ENCODE peak calls at places on chromosome 14, in five cellular contexts. One of them, this sample, is unnamed. For H3K4me1, the result is how much of the 10 kb centered on the place peaks cover.

GRCh38 chr14:100025111-100025510 is 40.1 kb upstream of the EVL start:
- DNase-seq in ovary: no peak
- DNase-seq in A549: peak
- DNase-seq in SK-N-SH: peak
- DNase-seq in tibial nerve: no peak
- DNase-seq in this sample: no peak

GRCh38 chr14:29521526-29522137 is 406.0 kb downstream of the PRKD1 start:
- DNase-seq in ovary: no peak
- DNase-seq in tibial nerve: no peak
- DNase-seq in SK-N-SH: no peak
- DNase-seq in A549: no peak
- DNase-seq in this sample: no peak

GRCh38 chr14:67457782-67458181 is 30.7 kb downstream of the TMEM229B start:
- DNase-seq in SK-N-SH: no peak
- DNase-seq in A549: no peak
- DNase-seq in tibial nerve: no peak
- DNase-seq in ovary: no peak
- DNase-seq in this sample: no peak

GRCh38 chr14:32724864-32725550 is 213.7 kb upstream of the NPAS3 start:
- DNase-seq in SK-N-SH: no peak
- DNase-seq in A549: no peak
- DNase-seq in ovary: no peak
- DNase-seq in tibial nerve: no peak
- DNase-seq in this sample: no peak

GRCh38 chr14:105527381-105528196 is 1.2 kb downstream of the TMEM121 start:
- DNase-seq in tibial nerve: no peak
- DNase-seq in A549: no peak
- DNase-seq in ovary: no peak
- DNase-seq in SK-N-SH: no peak
- DNase-seq in this sample: no peak

GRCh38 chr14:100076133-100076532 is 10.9 kb downstream of the EVL start:
- DNase-seq in SK-N-SH: no peak
- DNase-seq in ovary: no peak
- DNase-seq in A549: peak
- DNase-seq in tibial nerve: no peak
- DNase-seq in this sample: no peak

GRCh38 chr14:36450550-36450949 is 69.5 kb downstream of the NKX2-1 start:
- DNase-seq in tibial nerve: no peak
- DNase-seq in SK-N-SH: no peak
- DNase-seq in ovary: no peak
- DNase-seq in A549: no peak
- DNase-seq in this sample: no peak

GRCh38 chr14:99968156-99968920 is 96.9 kb upstream of the EVL start:
- DNase-seq in A549: no peak
- DNase-seq in SK-N-SH: no peak
- DNase-seq in ovary: no peak
- DNase-seq in tibial nerve: no peak
- DNase-seq in this sample: no peak

GRCh38 chr14:103881927-103882281 is 34.5 kb upstream of the PPP1R13B start:
- DNase-seq in tibial nerve: no peak
- DNase-seq in ovary: no peak
- DNase-seq in SK-N-SH: no peak
- DNase-seq in A549: no peak
- DNase-seq in this sample: no peak

GRCh38 chr14:101294136-101294535 is 267.2 kb upstream of the DIO3 start:
- DNase-seq in SK-N-SH: no peak
- DNase-seq in ovary: no peak
- DNase-seq in A549: no peak
- DNase-seq in tibial nerve: no peak
- DNase-seq in this sample: no peak

GRCh38 chr14:52348796-52349195 is 34.7 kb downstream of the PTGER2 start:
- DNase-seq in SK-N-SH: no peak
- DNase-seq in A549: no peak
- DNase-seq in tibial nerve: no peak
- DNase-seq in ovary: no peak
- DNase-seq in this sample: no peak

GRCh38 chr14:100289916-100290606 is 16.2 kb downstream of the SLC25A29 start:
- DNase-seq in ovary: no peak
- DNase-seq in tibial nerve: no peak
- DNase-seq in SK-N-SH: peak
- DNase-seq in A549: no peak
- DNase-seq in this sample: peak

GRCh38 chr14:99754141-99755067 is 38.8 kb upstream of the EML1 start:
- DNase-seq in SK-N-SH: no peak
- DNase-seq in ovary: no peak
- DNase-seq in tibial nerve: no peak
- DNase-seq in A549: no peak
- DNase-seq in this sample: no peak

GRCh38 chr14:55071870-55072640 is 20.6 kb downstream of the MAPK1IP1L start:
- DNase-seq in tibial nerve: no peak
- DNase-seq in A549: no peak
- DNase-seq in SK-N-SH: no peak
- DNase-seq in ovary: peak
- DNase-seq in this sample: no peak

GRCh38 chr14:68379510-68380303 is 413.2 kb downstream of the ZFP36L1 start:
- DNase-seq in ovary: no peak
- DNase-seq in tibial nerve: no peak
- DNase-seq in SK-N-SH: no peak
- DNase-seq in A549: no peak
- DNase-seq in this sample: no peak

GRCh38 chr14:68563256-68564131 is 229.4 kb downstream of the ZFP36L1 start:
- DNase-seq in tibial nerve: no peak
- DNase-seq in A549: no peak
- DNase-seq in SK-N-SH: no peak
- DNase-seq in ovary: peak
- DNase-seq in this sample: no peak

GRCh38 chr14:99242816-99243795 is 28.9 kb downstream of the BCL11B start:
- DNase-seq in A549: no peak
- DNase-seq in SK-N-SH: no peak
- DNase-seq in tibial nerve: no peak
- DNase-seq in ovary: no peak
- DNase-seq in this sample: no peak

GRCh38 chr14:61564623-61565091 is 130.7 kb upstream of the HIF1A start:
- DNase-seq in tibial nerve: no peak
- DNase-seq in ovary: no peak
- DNase-seq in SK-N-SH: no peak
- DNase-seq in A549: peak
- DNase-seq in this sample: no peak

GRCh38 chr14:44372807-44373497 is 134.1 kb downstream of the FSCB start:
- DNase-seq in A549: no peak
- DNase-seq in ovary: no peak
- DNase-seq in SK-N-SH: no peak
- DNase-seq in tibial nerve: no peak
- DNase-seq in this sample: no peak

GRCh38 chr14:35909675-35910074 is 83.5 kb downstream of the BRMS1L start:
- DNase-seq in tibial nerve: no peak
- DNase-seq in A549: no peak
- DNase-seq in SK-N-SH: no peak
- DNase-seq in ovary: no peak
- DNase-seq in this sample: no peak

GRCh38 chr14:103085106-103086091 is 1.4 kb downstream of the LBHD2 start:
- DNase-seq in ovary: no peak
- DNase-seq in tibial nerve: no peak
- DNase-seq in SK-N-SH: peak
- DNase-seq in A549: no peak
- DNase-seq in this sample: no peak

GRCh38 chr14:81447018-81447770 is 47.1 kb upstream of the STON2 start:
- DNase-seq in SK-N-SH: no peak
- DNase-seq in tibial nerve: no peak
- DNase-seq in ovary: no peak
- DNase-seq in A549: no peak
- DNase-seq in this sample: no peak

GRCh38 chr14:101820283-101820798 is 58.8 kb downstream of the PPP2R5C start:
- DNase-seq in SK-N-SH: no peak
- DNase-seq in tibial nerve: no peak
- DNase-seq in ovary: no peak
- DNase-seq in A549: no peak
- DNase-seq in this sample: no peak

GRCh38 chr14:88007608-88008007 is 2.7 kb downstream of the GPR65 start:
- DNase-seq in SK-N-SH: no peak
- DNase-seq in ovary: no peak
- DNase-seq in tibial nerve: no peak
- DNase-seq in A549: no peak
- DNase-seq in this sample: no peak

GRCh38 chr14:65156568-65157366 is 54.5 kb upstream of the MAX start:
- DNase-seq in tibial nerve: peak
- DNase-seq in SK-N-SH: no peak
- DNase-seq in ovary: peak
- DNase-seq in A549: no peak
- DNase-seq in this sample: no peak

GRCh38 chr14:43204816-43205215 is 1302.3 kb downstream of the FSCB start:
- DNase-seq in A549: no peak
- DNase-seq in tibial nerve: no peak
- DNase-seq in ovary: no peak
- DNase-seq in SK-N-SH: no peak
- DNase-seq in this sample: no peak

GRCh38 chr14:105375635-105376057 is 22.7 kb upstream of the TEX22 start:
- DNase-seq in SK-N-SH: no peak
- DNase-seq in A549: no peak
- DNase-seq in ovary: no peak
- DNase-seq in tibial nerve: no peak
- DNase-seq in this sample: no peak

GRCh38 chr14:105207460-105207901 is 26.4 kb upstream of the NUDT14 start:
- DNase-seq in A549: no peak
- DNase-seq in tibial nerve: no peak
- DNase-seq in ovary: no peak
- DNase-seq in SK-N-SH: no peak
- DNase-seq in this sample: no peak

GRCh38 chr14:105469456-105470162 is 5.0 kb upstream of the CRIP2 start:
- DNase-seq in ovary: no peak
- DNase-seq in SK-N-SH: no peak
- DNase-seq in tibial nerve: no peak
- DNase-seq in A549: no peak
- DNase-seq in this sample: no peak

GRCh38 chr14:59283380-59283779 is 94.9 kb downstream of the DAAM1 start:
- DNase-seq in A549: no peak
- DNase-seq in SK-N-SH: no peak
- DNase-seq in ovary: no peak
- DNase-seq in tibial nerve: no peak
- DNase-seq in this sample: no peak

GRCh38 chr14:101595887-101596721 is 34.8 kb downstream of the DIO3 start:
- DNase-seq in ovary: peak
- DNase-seq in A549: no peak
- DNase-seq in SK-N-SH: no peak
- DNase-seq in tibial nerve: no peak
- DNase-seq in this sample: no peak

GRCh38 chr14:69654109-69654508 is 42.7 kb downstream of the SUSD6 start:
- DNase-seq in A549: no peak
- DNase-seq in tibial nerve: no peak
- DNase-seq in ovary: no peak
- DNase-seq in SK-N-SH: no peak
- DNase-seq in this sample: no peak

DNA sequence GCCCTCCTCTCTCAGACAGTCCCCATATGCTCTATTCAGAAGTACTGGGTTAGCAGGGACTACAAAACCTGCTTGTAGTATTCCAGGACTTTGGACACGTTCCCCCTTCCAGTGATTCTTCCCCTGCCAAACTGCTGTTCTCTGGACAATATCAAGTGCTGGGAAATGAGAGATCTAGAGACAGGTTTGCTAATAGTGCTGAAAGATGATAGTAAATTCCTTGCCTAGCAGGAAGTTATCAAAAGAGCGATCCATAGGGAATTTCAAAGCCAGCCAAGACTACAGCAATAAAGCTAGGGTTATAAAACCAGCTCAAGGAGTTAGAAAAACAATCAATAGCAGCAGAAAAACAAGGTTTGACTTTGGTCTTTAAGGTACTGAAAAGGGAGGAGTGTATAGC is 15.2 kb downstream of the SLC7A8 start:
- DNase-seq in A549: no peak
- DNase-seq in tibial nerve: no peak
- DNase-seq in SK-N-SH: no peak
- DNase-seq in ovary: no peak
- DNase-seq in this sample: no peak
- TF ChIP-seq EP300 in A549: no peak
- TF ChIP-seq EP300 in tibial nerve: no peak
- TF ChIP-seq EP300 in SK-N-SH: no peak
- TF ChIP-seq EP300 in ovary: no peak
- TF ChIP-seq EP300 in this sample: no peak

GRCh38 chr14:24315243-24315806 is 4.0 kb downstream of the LTB4R start:
- DNase-seq in ovary: no peak
- DNase-seq in tibial nerve: no peak
- DNase-seq in A549: no peak
- DNase-seq in SK-N-SH: no peak
- DNase-seq in this sample: no peak
- H3K4me3 ChIP-seq in ovary: no peak
- H3K4me3 ChIP-seq in tibial nerve: no peak
- H3K4me3 ChIP-seq in A549: no peak
- H3K4me3 ChIP-seq in SK-N-SH: no peak
- H3K4me3 ChIP-seq in this sample: no peak

GRCh38 chr14:34088918-34089317 is 138.0 kb upstream of the EGLN3 start:
- DNase-seq in A549: no peak
- DNase-seq in SK-N-SH: no peak
- DNase-seq in ovary: no peak
- DNase-seq in tibial nerve: no peak
- DNase-seq in this sample: no peak

GRCh38 chr14:34086358-34086757 is 135.5 kb upstream of the EGLN3 start:
- DNase-seq in A549: no peak
- DNase-seq in ovary: no peak
- DNase-seq in tibial nerve: no peak
- DNase-seq in SK-N-SH: no peak
- DNase-seq in this sample: no peak

GRCh38 chr14:34087556-34087955 is 136.7 kb upstream of the EGLN3 start:
- DNase-seq in tibial nerve: no peak
- DNase-seq in ovary: no peak
- DNase-seq in A549: no peak
- DNase-seq in SK-N-SH: no peak
- DNase-seq in this sample: no peak

GRCh38 chr14:34081576-34082136 is 130.8 kb upstream of the EGLN3 start:
- DNase-seq in A549: peak
- DNase-seq in tibial nerve: no peak
- DNase-seq in ovary: no peak
- DNase-seq in SK-N-SH: no peak
- DNase-seq in this sample: no peak

GRCh38 chr14:34085695-34086094 is 134.8 kb upstream of the EGLN3 start:
- DNase-seq in ovary: no peak
- DNase-seq in tibial nerve: no peak
- DNase-seq in SK-N-SH: no peak
- DNase-seq in A549: no peak
- DNase-seq in this sample: no peak
- H3K4me1 ChIP-seq in ovary: under half
- H3K4me1 ChIP-seq in tibial nerve: under half
- H3K4me1 ChIP-seq in SK-N-SH: under half
- H3K4me1 ChIP-seq in A549: under half
- H3K4me1 ChIP-seq in this sample: under half

DNA sequence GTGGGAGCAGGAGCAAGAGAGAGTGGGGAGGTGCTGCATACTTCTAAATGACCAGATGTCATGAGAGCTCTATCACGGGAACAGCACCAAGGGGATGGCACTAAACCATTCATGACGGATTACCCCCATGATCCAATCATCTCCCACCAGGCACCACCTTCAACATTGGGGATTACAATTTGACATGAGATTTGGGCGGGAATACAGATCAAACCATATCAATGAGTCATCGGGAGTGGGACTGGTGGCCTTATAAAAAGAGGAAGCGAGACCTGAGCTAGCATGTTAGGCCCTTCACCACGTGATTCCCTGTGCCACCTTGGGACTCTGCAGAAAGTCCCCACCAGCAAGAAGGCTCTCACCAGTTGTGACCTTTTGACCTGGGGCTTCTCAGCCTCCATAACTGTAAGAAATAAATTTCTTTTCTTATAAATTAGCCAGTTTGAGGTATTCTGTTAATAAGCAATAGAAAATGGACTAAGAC is 28.7 kb downstream of the COX8C start:
- DNase-seq in ovary: no peak
- DNase-seq in SK-N-SH: no peak
- DNase-seq in A549: no peak
- DNase-seq in tibial nerve: no peak
- DNase-seq in this sample: no peak
- TF ChIP-seq EP300 in ovary: no peak
- TF ChIP-seq EP300 in SK-N-SH: no peak
- TF ChIP-seq EP300 in A549: no peak
- TF ChIP-seq EP300 in tibial nerve: no peak
- TF ChIP-seq EP300 in this sample: no peak

This sample was measured in suprapubic skin.